ENCODE peak calls at places on chromosomes 4 and X, in ten cellular contexts. One of them, this sample, is unnamed.

GRCh38 chr4:84189138-84189537 is 310.0 kb downstream of the NKX6-1 start:
- DNase-seq in ureter: no peak
- DNase-seq in stimulated activated CD8-positive, alpha-beta memory T cell treated with anti-CD3 and anti-CD28 coated beads, Interleukin-4, amount 100 ng/mL, for 24 hours: no peak
- DNase-seq in WTC11: no peak
- DNase-seq in activated naive CD8-positive, alpha-beta T cell treated with anti-CD3 and anti-CD28 coated beads, Interleukin-2, amount 50 U/mL, for 24 hours: no peak
- DNase-seq in NCI-H1092 treated with DMSO at 0.1 percent for 48 hours: no peak
- DNase-seq in uterus: no peak
- DNase-seq in cerebellum: no peak
- DNase-seq in naive thymus-derived CD8-positive, alpha-beta T cell: no peak
- DNase-seq in progenitor cell of endocrine pancreas: no peak
- DNase-seq in this sample: no peak

GRCh38 chr4:120327276-120327675 is 260.6 kb upstream of the MAD2L1 start:
- DNase-seq in ureter: no peak
- DNase-seq in stimulated activated CD8-positive, alpha-beta memory T cell treated with anti-CD3 and anti-CD28 coated beads, Interleukin-4, amount 100 ng/mL, for 24 hours: no peak
- DNase-seq in WTC11: no peak
- DNase-seq in activated naive CD8-positive, alpha-beta T cell treated with anti-CD3 and anti-CD28 coated beads, Interleukin-2, amount 50 U/mL, for 24 hours: no peak
- DNase-seq in NCI-H1092 treated with DMSO at 0.1 percent for 48 hours: no peak
- DNase-seq in uterus: no peak
- DNase-seq in cerebellum: no peak
- DNase-seq in naive thymus-derived CD8-positive, alpha-beta T cell: no peak
- DNase-seq in progenitor cell of endocrine pancreas: no peak
- DNase-seq in this sample: no peak

GRCh38 chr4:139873111-139873866 is 207.7 kb downstream of the MGST2 start:
- DNase-seq in ureter: no peak
- DNase-seq in stimulated activated CD8-positive, alpha-beta memory T cell treated with anti-CD3 and anti-CD28 coated beads, Interleukin-4, amount 100 ng/mL, for 24 hours: no peak
- DNase-seq in WTC11: no peak
- DNase-seq in activated naive CD8-positive, alpha-beta T cell treated with anti-CD3 and anti-CD28 coated beads, Interleukin-2, amount 50 U/mL, for 24 hours: no peak
- DNase-seq in NCI-H1092 treated with DMSO at 0.1 percent for 48 hours: no peak
- DNase-seq in uterus: no peak
- DNase-seq in cerebellum: no peak
- DNase-seq in naive thymus-derived CD8-positive, alpha-beta T cell: no peak
- DNase-seq in progenitor cell of endocrine pancreas: no peak
- DNase-seq in this sample: no peak

GRCh38 chrX:112851806-112852205 is 11.2 kb upstream of the AMOT start:
- DNase-seq in ureter: no peak
- DNase-seq in stimulated activated CD8-positive, alpha-beta memory T cell treated with anti-CD3 and anti-CD28 coated beads, Interleukin-4, amount 100 ng/mL, for 24 hours: no peak
- DNase-seq in WTC11: no peak
- DNase-seq in activated naive CD8-positive, alpha-beta T cell treated with anti-CD3 and anti-CD28 coated beads, Interleukin-2, amount 50 U/mL, for 24 hours: no peak
- DNase-seq in NCI-H1092 treated with DMSO at 0.1 percent for 48 hours: no peak
- DNase-seq in uterus: no peak
- DNase-seq in cerebellum: no peak
- DNase-seq in naive thymus-derived CD8-positive, alpha-beta T cell: no peak
- DNase-seq in progenitor cell of endocrine pancreas: no peak
- DNase-seq in this sample: no peak

GRCh38 chrX:129945131-129945530 is 37.3 kb upstream of the BCORL1 start:
- DNase-seq in ureter: no peak
- DNase-seq in stimulated activated CD8-positive, alpha-beta memory T cell treated with anti-CD3 and anti-CD28 coated beads, Interleukin-4, amount 100 ng/mL, for 24 hours: no peak
- DNase-seq in WTC11: no peak
- DNase-seq in activated naive CD8-positive, alpha-beta T cell treated with anti-CD3 and anti-CD28 coated beads, Interleukin-2, amount 50 U/mL, for 24 hours: no peak
- DNase-seq in NCI-H1092 treated with DMSO at 0.1 percent for 48 hours: no peak
- DNase-seq in uterus: no peak
- DNase-seq in cerebellum: no peak
- DNase-seq in naive thymus-derived CD8-positive, alpha-beta T cell: no peak
- DNase-seq in progenitor cell of endocrine pancreas: no peak
- DNase-seq in this sample: no peak

GRCh38 chr4:48854395-48854683 is 23.5 kb downstream of the OCIAD1 start:
- DNase-seq in ureter: no peak
- DNase-seq in stimulated activated CD8-positive, alpha-beta memory T cell treated with anti-CD3 and anti-CD28 coated beads, Interleukin-4, amount 100 ng/mL, for 24 hours: no peak
- DNase-seq in WTC11: no peak
- DNase-seq in activated naive CD8-positive, alpha-beta T cell treated with anti-CD3 and anti-CD28 coated beads, Interleukin-2, amount 50 U/mL, for 24 hours: no peak
- DNase-seq in NCI-H1092 treated with DMSO at 0.1 percent for 48 hours: no peak
- DNase-seq in uterus: no peak
- DNase-seq in cerebellum: no peak
- DNase-seq in naive thymus-derived CD8-positive, alpha-beta T cell: no peak
- DNase-seq in progenitor cell of endocrine pancreas: no peak
- DNase-seq in this sample: no peak

GRCh38 chrX:39201305-39201990 is 400.2 kb downstream of the MID1IP1 start:
- DNase-seq in ureter: no peak
- DNase-seq in stimulated activated CD8-positive, alpha-beta memory T cell treated with anti-CD3 and anti-CD28 coated beads, Interleukin-4, amount 100 ng/mL, for 24 hours: no peak
- DNase-seq in WTC11: no peak
- DNase-seq in activated naive CD8-positive, alpha-beta T cell treated with anti-CD3 and anti-CD28 coated beads, Interleukin-2, amount 50 U/mL, for 24 hours: no peak
- DNase-seq in NCI-H1092 treated with DMSO at 0.1 percent for 48 hours: no peak
- DNase-seq in uterus: no peak
- DNase-seq in cerebellum: no peak
- DNase-seq in naive thymus-derived CD8-positive, alpha-beta T cell: no peak
- DNase-seq in progenitor cell of endocrine pancreas: no peak
- DNase-seq in this sample: peak; percentile 5

GRCh38 chr4:89254847-89255246 is 52.8 kb downstream of the GPRIN3 start:
- DNase-seq in ureter: no peak
- DNase-seq in stimulated activated CD8-positive, alpha-beta memory T cell treated with anti-CD3 and anti-CD28 coated beads, Interleukin-4, amount 100 ng/mL, for 24 hours: peak; percentile 7
- DNase-seq in WTC11: no peak
- DNase-seq in activated naive CD8-positive, alpha-beta T cell treated with anti-CD3 and anti-CD28 coated beads, Interleukin-2, amount 50 U/mL, for 24 hours: peak; percentile 49
- DNase-seq in NCI-H1092 treated with DMSO at 0.1 percent for 48 hours: no peak
- DNase-seq in uterus: no peak
- DNase-seq in cerebellum: no peak
- DNase-seq in naive thymus-derived CD8-positive, alpha-beta T cell: peak; percentile 49
- DNase-seq in progenitor cell of endocrine pancreas: no peak
- DNase-seq in this sample: peak; percentile 57

GRCh38 chr4:148261861-148262260 is 180.4 kb downstream of the NR3C2 start:
- DNase-seq in ureter: no peak
- DNase-seq in stimulated activated CD8-positive, alpha-beta memory T cell treated with anti-CD3 and anti-CD28 coated beads, Interleukin-4, amount 100 ng/mL, for 24 hours: no peak
- DNase-seq in WTC11: no peak
- DNase-seq in activated naive CD8-positive, alpha-beta T cell treated with anti-CD3 and anti-CD28 coated beads, Interleukin-2, amount 50 U/mL, for 24 hours: no peak
- DNase-seq in NCI-H1092 treated with DMSO at 0.1 percent for 48 hours: no peak
- DNase-seq in uterus: no peak
- DNase-seq in cerebellum: no peak
- DNase-seq in naive thymus-derived CD8-positive, alpha-beta T cell: no peak
- DNase-seq in progenitor cell of endocrine pancreas: no peak
- DNase-seq in this sample: no peak

GRCh38 chr4:67522851-67523671 is 22.2 kb downstream of the CENPC start:
- DNase-seq in ureter: no peak
- DNase-seq in stimulated activated CD8-positive, alpha-beta memory T cell treated with anti-CD3 and anti-CD28 coated beads, Interleukin-4, amount 100 ng/mL, for 24 hours: no peak
- DNase-seq in WTC11: no peak
- DNase-seq in activated naive CD8-positive, alpha-beta T cell treated with anti-CD3 and anti-CD28 coated beads, Interleukin-2, amount 50 U/mL, for 24 hours: no peak
- DNase-seq in NCI-H1092 treated with DMSO at 0.1 percent for 48 hours: no peak
- DNase-seq in uterus: no peak
- DNase-seq in cerebellum: no peak
- DNase-seq in naive thymus-derived CD8-positive, alpha-beta T cell: no peak
- DNase-seq in progenitor cell of endocrine pancreas: no peak
- DNase-seq in this sample: peak; percentile 88

This sample was measured in K562.